ENCODE peak calls at places on chromosomes 12 and 14, in six cellular contexts. Q is ovary; M is CD8-positive, alpha-beta T cell; B is CD4-positive, CD25-positive, alpha-beta regulatory T cell; H is neuronal stem cell; Y is psoas muscle. A is an unnamed sample. For H3K9me3, the result is how much of the 10 kb centered on the place peaks cover.

GRCh38 chr12:64583395-64584172 is 26.7 kb upstream of the RASSF3 start:
- DNase-seq in Q (no peak), M (no peak), B (peak), H (no peak), Y (no peak), A (peak)

GRCh38 chr14:89540009-89540829 is 123.2 kb upstream of the FOXN3 start:
- DNase-seq in Q (no peak), M (no peak), B (no peak), H (no peak), Y (no peak), A (peak)

GRCh38 chr12:90262261-90262660 is 553.6 kb upstream of the ATP2B1 start:
- DNase-seq in Q (no peak), M (no peak), B (no peak), H (no peak), Y (no peak), A (peak)

GRCh38 chr14:21860172-21860571 is 186.6 kb upstream of the OR4E1 start:
- DNase-seq in Q (no peak), M (no peak), B (peak), H (peak), Y (no peak), A (peak)

GRCh38 chr14:40218282-40218941 is 786.2 kb upstream of the FBXO33 start:
- DNase-seq in Q (no peak), M (no peak), B (no peak), H (no peak), Y (no peak), A (no peak)

GRCh38 chr12:49108958-49109404 is 1.7 kb downstream of the LMBR1L start:
- DNase-seq in Q (peak), M (no peak), B (no peak), H (no peak), Y (peak), A (peak)

GRCh38 chr12:63937381-63938168 is 93.1 kb downstream of the SRGAP1 start:
- DNase-seq in Q (no peak), M (no peak), B (no peak), H (no peak), Y (no peak), A (peak)

GRCh38 chr12:69994593-69995222 is 169.7 kb downstream of the MYRFL start:
- DNase-seq in Q (no peak), M (no peak), B (no peak), H (no peak), Y (no peak), A (no peak)

GRCh38 chr12:38149395-38150073 is 167.0 kb upstream of the ALG10B start:
- DNase-seq in Q (no peak), M (no peak), B (no peak), H (no peak), Y (no peak), A (no peak)

GRCh38 chr14:31025335-31026075 is at the start of gene AP4S1:
- DNase-seq in Q (peak), M (peak), B (peak), H (peak), Y (peak), A (peak)

GRCh38 chr12:98354520-98354919 is 160.9 kb upstream of the TMPO start:
- DNase-seq in Q (no peak), M (no peak), B (no peak), H (no peak), Y (no peak), A (no peak)

GRCh38 chr12:31510034-31510433 is 80.9 kb downstream of the DENND5B start:
- DNase-seq in Q (no peak), M (no peak), B (no peak), H (no peak), Y (no peak), A (no peak)

GRCh38 chr12:66662179-66662578 is 16.7 kb downstream of the GRIP1 start:
- DNase-seq in Q (no peak), M (no peak), B (no peak), H (no peak), Y (no peak), A (no peak)

GRCh38 chr12:47328831-47329545 is 249.2 kb upstream of the AMIGO2 start:
- DNase-seq in Q (no peak), M (no peak), B (no peak), H (no peak), Y (no peak), A (peak)

GRCh38 chr12:105358789-105359188 is 28.3 kb downstream of the C12orf75 start:
- DNase-seq in Q (no peak), M (no peak), B (no peak), H (no peak), Y (no peak), A (no peak)

GRCh38 chr12:110693731-110694130 is 4.8 kb upstream of the HVCN1 start:
- DNase-seq in Q (no peak), M (no peak), B (no peak), H (no peak), Y (peak), A (no peak)

GRCh38 chr12:117456076-117456475 is 94.7 kb upstream of the NOS1 start:
- DNase-seq in Q (no peak), M (no peak), B (no peak), H (no peak), Y (no peak), A (no peak)

GRCh38 chr12:11727133-11727664 is 77.7 kb downstream of the ETV6 start:
- DNase-seq in Q (no peak), M (no peak), B (peak), H (no peak), Y (no peak), A (no peak)

GRCh38 chr12:62971769-62972525 is 37.0 kb upstream of the PPM1H start:
- DNase-seq in Q (no peak), M (no peak), B (no peak), H (no peak), Y (no peak), A (no peak)

GRCh38 chr12:25382311-25383106 is 131.8 kb upstream of the KRAS start:
- DNase-seq in Q (no peak), M (no peak), B (no peak), H (no peak), Y (no peak), A (no peak)

GRCh38 chr14:60647837-60648168 is 1.5 kb downstream of the SIX1 start:
- DNase-seq in Q (no peak), M (no peak), B (no peak), H (no peak), Y (no peak), A (no peak)

GRCh38 chr14:92512807-92513203 is 776 bp upstream of the RIN3 start:
- DNase-seq in Q (no peak), M (no peak), B (no peak), H (no peak), Y (no peak), A (no peak)
- H3K4me3 ChIP-seq in Q (peak), M (peak), B (no peak), H (no peak), Y (peak), A (peak)

DNA sequence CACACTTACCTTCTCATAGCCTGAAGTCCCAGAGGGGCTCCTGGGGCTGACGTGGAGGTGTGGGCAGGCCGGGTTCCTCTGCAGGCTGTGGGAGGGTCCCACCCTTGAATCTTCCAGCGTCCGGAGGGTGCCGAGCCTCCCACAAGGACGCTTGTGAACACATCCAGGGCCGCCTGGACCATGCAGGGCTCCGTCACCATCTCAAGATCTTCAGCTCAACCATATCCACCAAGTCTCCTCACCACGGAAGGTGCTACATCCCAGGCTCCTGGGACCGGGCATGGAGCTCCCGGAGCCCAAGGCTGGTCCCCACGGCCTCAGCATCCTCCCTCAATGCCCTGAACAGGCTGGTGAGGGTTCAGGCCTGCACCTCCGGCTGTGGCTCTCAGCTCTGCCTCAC is 10.7 kb upstream of the FBRSL1 start:
- DNase-seq in Q (no peak), M (no peak), B (no peak), H (no peak), Y (no peak), A (no peak)
- H3K9me3 ChIP-seq in Q (under half), M (under half), B (under half), H (under half), Y (under half), A (under half)

GRCh38 chr12:9758119-9758518 is 2.6 kb downstream of the CD69 start:
- DNase-seq in Q (no peak), M (no peak), B (no peak), H (no peak), Y (no peak), A (no peak)
- H3K4me3 ChIP-seq in Q (no peak), M (peak), B (peak), H (no peak), Y (peak), A (no peak)

GRCh38 chr14:105866841-105867321 is 340.5 kb downstream of the TMEM121 start:
- DNase-seq in Q (peak), M (no peak), B (no peak), H (no peak), Y (no peak), A (no peak)

GRCh38 chr14:105867961-105868599 is 341.7 kb downstream of the TMEM121 start:
- DNase-seq in Q (peak), M (no peak), B (no peak), H (no peak), Y (no peak), A (no peak)

GRCh38 chr14:105865266-105865903 is 339.0 kb downstream of the TMEM121 start:
- DNase-seq in Q (peak), M (no peak), B (no peak), H (no peak), Y (no peak), A (no peak)

GRCh38 chr14:105864651-105865265 is 338.4 kb downstream of the TMEM121 start:
- DNase-seq in Q (peak), M (no peak), B (no peak), H (no peak), Y (no peak), A (no peak)

GRCh38 chr14:105865904-105866840 is 339.8 kb downstream of the TMEM121 start:
- DNase-seq in Q (peak), M (no peak), B (no peak), H (no peak), Y (no peak), A (no peak)
- H3K9me3 ChIP-seq in Q (under half), M (under half), B (under half), H (under half), Y (under half), A (under half)

DNA sequence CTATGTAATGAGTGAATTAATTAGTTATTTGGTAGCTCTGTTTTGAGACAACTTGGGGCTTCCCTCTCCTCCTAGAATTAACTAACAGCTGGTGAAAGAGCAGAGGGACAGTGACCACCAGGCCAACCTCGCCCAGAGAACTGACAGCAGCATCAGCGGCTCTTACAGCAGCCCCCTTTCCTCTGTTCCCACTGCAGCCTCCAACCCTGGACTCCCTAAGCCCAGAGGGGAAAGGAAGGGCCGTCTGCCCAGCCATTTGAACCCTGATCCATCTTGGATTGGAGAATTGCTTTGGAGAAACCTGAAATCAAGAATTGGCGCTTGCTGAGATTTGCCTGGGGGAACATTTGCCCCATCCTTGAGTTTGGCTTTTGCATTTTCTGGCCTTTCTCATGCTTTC is 45.5 kb downstream of the B4GALNT3 start:
- DNase-seq in Q (no peak), M (no peak), B (no peak), H (no peak), Y (no peak), A (no peak)
- H3K4me3 ChIP-seq in Q (no peak), M (no peak), B (no peak), H (no peak), Y (no peak), A (no peak)

DNA sequence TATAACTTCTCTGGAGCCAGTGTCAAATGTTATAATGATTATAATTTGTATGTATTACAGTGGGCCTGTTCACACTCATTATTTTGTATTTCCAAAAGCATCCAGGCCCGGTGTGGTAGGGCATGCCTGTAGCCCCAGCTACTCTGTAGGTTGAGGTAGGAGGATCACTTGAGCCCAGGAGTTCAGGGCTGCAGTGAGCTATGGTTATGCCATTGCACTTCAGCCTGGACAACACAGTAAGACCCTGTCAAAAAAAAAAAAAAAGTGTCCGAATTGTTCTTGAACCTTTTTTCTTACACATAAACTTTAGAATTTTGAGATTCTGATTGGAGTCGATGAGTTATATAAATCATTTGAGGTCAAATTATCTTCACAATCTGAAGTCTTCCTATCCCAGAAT is 1.0 kb downstream of the ZNF84 start:
- DNase-seq in Q (no peak), M (no peak), B (no peak), H (no peak), Y (no peak), A (no peak)
- H3K9me3 ChIP-seq in Q (under half), M (under half), B (half or more), H (half or more), Y (half or more), A (under half)

DNA sequence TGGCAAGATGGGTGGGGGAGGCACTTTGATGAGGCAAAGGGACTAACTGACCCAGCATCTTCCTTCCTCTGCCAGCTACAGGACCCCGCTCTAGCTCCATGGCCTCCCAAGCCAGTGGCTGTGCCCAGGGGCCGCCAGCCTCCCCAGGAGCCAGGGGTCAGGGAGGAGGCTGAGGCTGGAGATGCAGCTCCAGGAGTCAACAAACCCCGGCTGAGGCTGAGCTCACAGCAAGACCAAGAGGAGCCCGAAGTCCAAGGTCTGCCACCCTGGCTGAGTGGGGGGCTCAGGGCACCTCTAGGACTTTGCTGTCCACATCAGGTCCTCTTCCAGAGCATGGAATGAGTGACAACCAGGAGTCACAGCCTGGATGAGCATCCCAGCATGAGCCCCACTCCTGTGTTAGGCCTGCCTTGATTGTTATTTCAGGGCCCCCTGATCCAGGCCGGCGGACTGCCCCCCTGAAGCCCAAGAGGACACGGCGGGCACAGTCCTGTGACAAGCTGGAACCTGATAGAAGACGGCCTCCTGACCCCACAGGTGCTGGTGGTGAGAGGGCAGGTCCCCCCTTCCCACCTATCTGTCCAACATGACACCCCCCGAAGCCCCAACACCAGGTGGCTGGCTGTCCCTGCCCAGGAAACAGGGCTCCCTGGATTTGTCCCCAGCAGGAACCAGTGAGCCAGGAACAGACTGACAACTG is 2.5 kb upstream of the CPNE6 start:
- DNase-seq in Q (peak), M (no peak), B (no peak), H (no peak), Y (no peak), A (no peak)
- H3K4me3 ChIP-seq in Q (no peak), M (no peak), B (no peak), H (no peak), Y (no peak), A (no peak)